ENCODE peak calls at places on chromosomes 2 and 18, in six cellular contexts. One of them, this sample, is unnamed.

GRCh38 chr2:63408530-63408929 is 179.7 kb downstream of the WDPCP start:
- DNase-seq in GM12864: no peak
- DNase-seq in Peyer's patch: no peak
- DNase-seq in neural crest cell: no peak
- DNase-seq in left ventricle myocardium inferior: no peak
- DNase-seq in colonic mucosa: no peak
- DNase-seq in this sample: no peak

GRCh38 chr2:174605687-174606086 is 8.1 kb upstream of the WIPF1 start:
- DNase-seq in GM12864: no peak
- DNase-seq in Peyer's patch: no peak
- DNase-seq in neural crest cell: no peak
- DNase-seq in left ventricle myocardium inferior: no peak
- DNase-seq in colonic mucosa: no peak
- DNase-seq in this sample: no peak

GRCh38 chr2:100422320-100422719 is 4.9 kb upstream of the CHST10 start:
- DNase-seq in GM12864: no peak
- DNase-seq in Peyer's patch: no peak
- DNase-seq in neural crest cell: peak
- DNase-seq in left ventricle myocardium inferior: no peak
- DNase-seq in colonic mucosa: no peak
- DNase-seq in this sample: peak

GRCh38 chr18:23844991-23845680 is 155.9 kb downstream of the LAMA3 start:
- DNase-seq in GM12864: no peak
- DNase-seq in Peyer's patch: no peak
- DNase-seq in neural crest cell: no peak
- DNase-seq in left ventricle myocardium inferior: no peak
- DNase-seq in colonic mucosa: no peak
- DNase-seq in this sample: no peak

GRCh38 chr2:157339965-157340655 is 14.5 kb upstream of the ERMN start:
- DNase-seq in GM12864: no peak
- DNase-seq in Peyer's patch: no peak
- DNase-seq in neural crest cell: no peak
- DNase-seq in left ventricle myocardium inferior: no peak
- DNase-seq in colonic mucosa: no peak
- DNase-seq in this sample: no peak

GRCh38 chr2:135124924-135125886 is 73.1 kb downstream of the RAB3GAP1 start:
- DNase-seq in GM12864: no peak
- DNase-seq in Peyer's patch: no peak
- DNase-seq in neural crest cell: no peak
- DNase-seq in left ventricle myocardium inferior: no peak
- DNase-seq in colonic mucosa: no peak
- DNase-seq in this sample: no peak

GRCh38 chr2:11678306-11678960 is 8.4 kb upstream of the NTSR2 start:
- DNase-seq in GM12864: no peak
- DNase-seq in Peyer's patch: peak
- DNase-seq in neural crest cell: no peak
- DNase-seq in left ventricle myocardium inferior: no peak
- DNase-seq in colonic mucosa: no peak
- DNase-seq in this sample: no peak

GRCh38 chr2:223626713-223627112 is 24.6 kb upstream of the SCG2 start:
- DNase-seq in GM12864: no peak
- DNase-seq in Peyer's patch: no peak
- DNase-seq in neural crest cell: no peak
- DNase-seq in left ventricle myocardium inferior: no peak
- DNase-seq in colonic mucosa: no peak
- DNase-seq in this sample: no peak

GRCh38 chr2:179915395-179915992 is 54.1 kb upstream of the ZNF385B start:
- DNase-seq in GM12864: no peak
- DNase-seq in Peyer's patch: no peak
- DNase-seq in neural crest cell: no peak
- DNase-seq in left ventricle myocardium inferior: no peak
- DNase-seq in colonic mucosa: no peak
- DNase-seq in this sample: no peak

GRCh38 chr18:79501006-79501405 is 105.3 kb downstream of the NFATC1 start:
- DNase-seq in GM12864: no peak
- DNase-seq in Peyer's patch: no peak
- DNase-seq in neural crest cell: no peak
- DNase-seq in left ventricle myocardium inferior: no peak
- DNase-seq in colonic mucosa: no peak
- DNase-seq in this sample: no peak

GRCh38 chr18:26307161-26307773 is 81.0 kb downstream of the TAF4B start:
- DNase-seq in GM12864: peak
- DNase-seq in Peyer's patch: no peak
- DNase-seq in neural crest cell: peak
- DNase-seq in left ventricle myocardium inferior: no peak
- DNase-seq in colonic mucosa: peak
- DNase-seq in this sample: no peak

GRCh38 chr2:7703523-7704144 is 786.4 kb downstream of the RNF144A start:
- DNase-seq in GM12864: no peak
- DNase-seq in Peyer's patch: no peak
- DNase-seq in neural crest cell: no peak
- DNase-seq in left ventricle myocardium inferior: no peak
- DNase-seq in colonic mucosa: no peak
- DNase-seq in this sample: no peak

GRCh38 chr2:46873632-46874068 is 42.0 kb downstream of the MCFD2 start:
- DNase-seq in GM12864: no peak
- DNase-seq in Peyer's patch: peak
- DNase-seq in neural crest cell: no peak
- DNase-seq in left ventricle myocardium inferior: peak
- DNase-seq in colonic mucosa: peak
- DNase-seq in this sample: no peak

GRCh38 chr2:68225119-68225632 is 27.2 kb downstream of the PPP3R1 start:
- DNase-seq in GM12864: no peak
- DNase-seq in Peyer's patch: no peak
- DNase-seq in neural crest cell: peak
- DNase-seq in left ventricle myocardium inferior: no peak
- DNase-seq in colonic mucosa: peak
- DNase-seq in this sample: peak

GRCh38 chr2:102520009-102520408 is 47.0 kb downstream of the SLC9A4 start:
- DNase-seq in GM12864: peak
- DNase-seq in Peyer's patch: no peak
- DNase-seq in neural crest cell: no peak
- DNase-seq in left ventricle myocardium inferior: no peak
- DNase-seq in colonic mucosa: peak
- DNase-seq in this sample: no peak

GRCh38 chr18:50410008-50410407 is 35.2 kb downstream of the SKA1 start:
- DNase-seq in GM12864: no peak
- DNase-seq in Peyer's patch: no peak
- DNase-seq in neural crest cell: no peak
- DNase-seq in left ventricle myocardium inferior: no peak
- DNase-seq in colonic mucosa: no peak
- DNase-seq in this sample: peak

GRCh38 chr18:48777026-48777736 is 173.6 kb downstream of the SMAD7 start:
- DNase-seq in GM12864: no peak
- DNase-seq in Peyer's patch: peak
- DNase-seq in neural crest cell: peak
- DNase-seq in left ventricle myocardium inferior: peak
- DNase-seq in colonic mucosa: peak
- DNase-seq in this sample: peak

GRCh38 chr2:204722691-204723090 is 177.4 kb downstream of the PARD3B start:
- DNase-seq in GM12864: no peak
- DNase-seq in Peyer's patch: no peak
- DNase-seq in neural crest cell: no peak
- DNase-seq in left ventricle myocardium inferior: no peak
- DNase-seq in colonic mucosa: no peak
- DNase-seq in this sample: no peak

GRCh38 chr2:218876562-218877219 is 4.0 kb upstream of the WNT10A start:
- DNase-seq in GM12864: no peak
- DNase-seq in Peyer's patch: peak
- DNase-seq in neural crest cell: peak
- DNase-seq in left ventricle myocardium inferior: peak
- DNase-seq in colonic mucosa: peak
- DNase-seq in this sample: peak

GRCh38 chr2:26630235-26630634 is 10.9 kb downstream of the CIB4 start:
- DNase-seq in GM12864: no peak
- DNase-seq in Peyer's patch: no peak
- DNase-seq in neural crest cell: no peak
- DNase-seq in left ventricle myocardium inferior: no peak
- DNase-seq in colonic mucosa: no peak
- DNase-seq in this sample: no peak

GRCh38 chr2:198615972-198616371 is 811.6 kb downstream of the PLCL1 start:
- DNase-seq in GM12864: no peak
- DNase-seq in Peyer's patch: no peak
- DNase-seq in neural crest cell: no peak
- DNase-seq in left ventricle myocardium inferior: no peak
- DNase-seq in colonic mucosa: peak
- DNase-seq in this sample: no peak

GRCh38 chr2:8312861-8313768 is 368.7 kb upstream of the ID2 start:
- DNase-seq in GM12864: peak
- DNase-seq in Peyer's patch: no peak
- DNase-seq in neural crest cell: no peak
- DNase-seq in left ventricle myocardium inferior: no peak
- DNase-seq in colonic mucosa: peak
- DNase-seq in this sample: no peak

GRCh38 chr2:30936924-30937323 is 129.7 kb upstream of the CAPN13 start:
- DNase-seq in GM12864: no peak
- DNase-seq in Peyer's patch: no peak
- DNase-seq in neural crest cell: no peak
- DNase-seq in left ventricle myocardium inferior: no peak
- DNase-seq in colonic mucosa: no peak
- DNase-seq in this sample: no peak

GRCh38 chr2:196801578-196801977 is 2.1 kb upstream of the GTF3C3 start:
- DNase-seq in GM12864: no peak
- DNase-seq in Peyer's patch: no peak
- DNase-seq in neural crest cell: no peak
- DNase-seq in left ventricle myocardium inferior: no peak
- DNase-seq in colonic mucosa: no peak
- DNase-seq in this sample: no peak

GRCh38 chr18:23038712-23039111 is 96.6 kb upstream of the CABLES1 start:
- DNase-seq in GM12864: no peak
- DNase-seq in Peyer's patch: no peak
- DNase-seq in neural crest cell: no peak
- DNase-seq in left ventricle myocardium inferior: no peak
- DNase-seq in colonic mucosa: no peak
- DNase-seq in this sample: no peak

GRCh38 chr2:137190411-137191190 is 425.3 kb downstream of the THSD7B start:
- DNase-seq in GM12864: no peak
- DNase-seq in Peyer's patch: no peak
- DNase-seq in neural crest cell: no peak
- DNase-seq in left ventricle myocardium inferior: peak
- DNase-seq in colonic mucosa: no peak
- DNase-seq in this sample: peak

DNA sequence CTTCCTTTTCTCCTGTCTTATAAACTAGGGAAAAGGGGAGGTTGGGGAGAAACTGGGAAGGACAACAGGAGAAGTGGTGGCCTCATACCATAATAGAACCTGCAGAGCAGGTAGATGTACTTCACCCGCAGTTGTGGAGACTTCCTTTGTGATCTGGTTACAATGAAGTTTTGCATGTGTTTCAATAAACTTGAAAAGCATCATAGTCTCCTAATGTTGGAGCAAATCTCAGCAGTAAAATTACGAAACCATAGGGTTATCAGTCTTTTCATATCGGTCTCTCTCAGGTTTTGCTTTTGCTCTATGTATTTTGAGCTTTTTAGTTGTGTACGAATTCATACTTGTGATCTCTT is 30.5 kb downstream of the ANO7 start:
- DNase-seq in GM12864: no peak
- DNase-seq in Peyer's patch: no peak
- DNase-seq in neural crest cell: no peak
- DNase-seq in left ventricle myocardium inferior: no peak
- DNase-seq in colonic mucosa: no peak
- DNase-seq in this sample: no peak
- TF ChIP-seq CTCF in GM12864: no peak
- TF ChIP-seq CTCF in Peyer's patch: no peak
- TF ChIP-seq CTCF in neural crest cell: no peak
- TF ChIP-seq CTCF in left ventricle myocardium inferior: no peak
- TF ChIP-seq CTCF in colonic mucosa: no peak
- TF ChIP-seq CTCF in this sample: no peak

DNA sequence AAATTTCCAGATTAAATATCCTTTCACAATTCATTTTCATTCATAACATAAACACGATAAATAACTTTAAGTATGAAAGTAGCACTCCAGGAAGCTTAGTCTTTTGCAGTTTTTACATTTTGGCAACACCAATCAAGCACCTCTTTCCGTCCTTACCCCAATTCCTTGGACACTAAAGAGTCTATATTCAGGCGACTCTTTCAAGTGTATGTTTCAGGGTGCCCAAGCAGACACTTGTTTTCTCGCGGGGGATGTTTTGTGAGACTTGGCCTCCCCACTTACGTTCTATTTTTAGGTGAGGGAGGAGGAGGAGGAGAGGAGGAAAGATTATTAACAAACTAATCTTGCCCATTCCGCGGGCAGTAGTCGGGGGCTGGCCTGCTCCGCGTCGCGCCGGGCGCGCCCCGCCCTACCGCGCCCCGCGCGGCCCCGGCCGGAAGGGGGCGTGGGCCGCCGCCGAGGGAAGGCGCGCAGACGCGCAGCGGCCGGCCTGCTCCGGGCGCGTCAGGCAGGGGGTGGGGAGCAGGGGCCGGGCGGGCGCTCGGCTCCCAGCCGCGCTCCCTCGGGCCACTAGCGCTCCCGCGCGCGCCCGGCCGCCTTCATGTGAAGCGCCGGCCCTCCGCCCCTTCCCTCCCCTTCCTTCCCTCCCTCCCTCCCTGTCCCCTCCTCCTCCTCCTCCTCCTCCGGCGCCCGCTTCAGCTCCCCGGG is at the start of gene ITPRID2:
- DNase-seq in GM12864: peak
- DNase-seq in Peyer's patch: peak
- DNase-seq in neural crest cell: peak
- DNase-seq in left ventricle myocardium inferior: peak
- DNase-seq in colonic mucosa: peak
- DNase-seq in this sample: peak
- TF ChIP-seq CTCF in GM12864: no peak
- TF ChIP-seq CTCF in Peyer's patch: no peak
- TF ChIP-seq CTCF in neural crest cell: peak
- TF ChIP-seq CTCF in left ventricle myocardium inferior: peak
- TF ChIP-seq CTCF in colonic mucosa: no peak
- TF ChIP-seq CTCF in this sample: peak

GRCh38 chr2:233350708-233351107 is 3.6 kb upstream of the DGKD start:
- DNase-seq in GM12864: no peak
- DNase-seq in Peyer's patch: no peak
- DNase-seq in neural crest cell: no peak
- DNase-seq in left ventricle myocardium inferior: no peak
- DNase-seq in colonic mucosa: peak
- DNase-seq in this sample: no peak
- TF ChIP-seq CTCF in GM12864: no peak
- TF ChIP-seq CTCF in Peyer's patch: no peak
- TF ChIP-seq CTCF in neural crest cell: no peak
- TF ChIP-seq CTCF in left ventricle myocardium inferior: no peak
- TF ChIP-seq CTCF in colonic mucosa: no peak
- TF ChIP-seq CTCF in this sample: no peak

DNA sequence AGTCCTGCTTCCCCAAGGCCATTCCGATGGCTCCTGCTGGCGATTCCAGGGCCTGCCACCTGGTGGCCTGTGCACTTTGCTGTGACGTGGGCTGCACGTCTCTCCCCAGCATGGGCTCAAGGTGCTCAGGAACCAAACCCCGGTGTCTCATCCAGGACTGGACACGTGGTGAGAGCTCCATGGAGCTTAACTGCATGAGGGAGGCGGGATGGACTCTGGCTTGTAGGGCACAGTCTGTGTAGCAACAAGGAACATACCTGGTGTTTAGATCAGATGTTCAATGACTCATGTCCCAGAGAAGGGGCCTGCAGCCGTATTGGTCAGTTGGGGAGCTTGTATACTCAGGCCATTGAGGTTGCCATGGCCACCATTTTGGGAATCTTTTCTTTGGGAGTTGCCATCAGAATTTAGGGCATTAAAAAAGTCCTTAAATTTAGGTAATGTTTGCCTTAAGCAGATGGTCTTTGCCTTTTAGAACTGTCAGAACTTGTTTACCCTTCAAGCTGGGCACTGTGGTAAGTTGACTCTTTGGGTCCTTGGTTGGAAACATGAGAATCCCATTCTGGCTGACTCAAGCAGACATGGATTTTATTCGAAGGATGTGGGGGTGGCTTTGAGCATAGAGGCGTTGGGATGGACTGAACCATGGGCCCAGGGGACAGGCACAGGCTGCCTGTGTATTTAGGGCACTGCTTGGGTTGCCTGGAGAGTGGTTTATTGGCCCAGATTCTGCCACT is 21.0 kb downstream of the AGAP1 start:
- DNase-seq in GM12864: no peak
- DNase-seq in Peyer's patch: peak
- DNase-seq in neural crest cell: no peak
- DNase-seq in left ventricle myocardium inferior: no peak
- DNase-seq in colonic mucosa: peak
- DNase-seq in this sample: no peak
- TF ChIP-seq CTCF in GM12864: peak
- TF ChIP-seq CTCF in Peyer's patch: peak
- TF ChIP-seq CTCF in neural crest cell: peak
- TF ChIP-seq CTCF in left ventricle myocardium inferior: no peak
- TF ChIP-seq CTCF in colonic mucosa: peak
- TF ChIP-seq CTCF in this sample: no peak